ENCODE peak calls at places on chromosome 19, in four cellular contexts. Y is K562, L is stomach, P is H1. A is an unnamed sample.
A peak's percentile ranks its signal among the peaks of the same experiment; 100 is the strongest.

GRCh38 chr19:48925240-48925843 is 8.2 kb upstream of the DHDH start:
- DNase-seq in L (no peak), P (no peak), Y (no peak), A (no peak)

GRCh38 chr19:52297601-52298358 is 811 bp downstream of the ZNF480 start:
- DNase-seq in Y (no peak), P (no peak), L (no peak), A (no peak)

GRCh38 chr19:32570081-32570785 is 10.8 kb upstream of the PDCD5 start:
- DNase-seq in Y (peak; percentile 36), P (peak; percentile 64), L (peak; percentile 48), A (peak; percentile 61)

GRCh38 chr19:56504581-56504980 is 3.1 kb upstream of the ZNF471 start:
- DNase-seq in L (no peak), P (no peak), Y (no peak), A (no peak)

GRCh38 chr19:2016041-2016807 is 710 bp upstream of the BTBD2 start:
- DNase-seq in Y (peak; percentile 86), L (peak; percentile 69), P (no peak), A (peak; percentile 78)

GRCh38 chr19:58228584-58229254 is at the start of gene ZNF544:
- DNase-seq in P (peak; percentile 88), Y (peak; percentile 80), L (peak; percentile 72), A (peak; percentile 73)

GRCh38 chr19:32686847-32687450 is 4.7 kb upstream of the NUDT19 start:
- DNase-seq in P (no peak), Y (no peak), L (no peak), A (no peak)

GRCh38 chr19:1856698-1857603 is 6.4 kb downstream of the KLF16 start:
- DNase-seq in Y (peak; percentile 61), L (peak; percentile 92), P (peak; percentile 76), A (peak; percentile 78)

GRCh38 chr19:39518975-39519374 is 4.0 kb downstream of the SELENOV start:
- DNase-seq in Y (peak; percentile 71), P (no peak), L (no peak), A (no peak)

GRCh38 chr19:43501661-43502418 is 2.7 kb downstream of the PHLDB3 start:
- DNase-seq in P (peak; percentile 83), Y (peak; percentile 44), L (no peak), A (no peak)

GRCh38 chr19:54938906-54939305 is 8.4 kb downstream of the NLRP7 start:
- DNase-seq in Y (no peak), P (no peak), L (no peak), A (no peak)

GRCh38 chr19:18785179-18786124 is 5.7 kb downstream of the COMP start:
- DNase-seq in Y (peak; percentile 100), L (peak; percentile 82), P (peak; percentile 98), A (peak; percentile 70)

GRCh38 chr19:2056810-2057192 is 5.8 kb upstream of the MKNK2 start:
- DNase-seq in P (peak; percentile 44), Y (no peak), L (no peak), A (no peak)

GRCh38 chr19:37817180-37817911 is 38.0 kb upstream of the ZNF573 start:
- DNase-seq in P (peak; percentile 86), Y (peak; percentile 9), L (peak; percentile 33), A (peak; percentile 53)

GRCh38 chr19:1082165-1082927 is 12.8 kb downstream of the POLR2E start:
- DNase-seq in L (peak; percentile 96), Y (peak; percentile 95), P (peak; percentile 99), A (peak; percentile 91)

GRCh38 chr19:17266589-17266974 is 661 bp upstream of the BABAM1 start:
- DNase-seq in L (no peak), P (no peak), Y (no peak), A (no peak)

GRCh38 chr19:7698583-7698982 is 3.3 kb downstream of the FCER2 start:
- DNase-seq in L (no peak), P (no peak), Y (no peak), A (no peak)

GRCh38 chr19:18606281-18607221 is at the start of gene CRLF1:
- DNase-seq in P (no peak), Y (peak; percentile 74), L (no peak), A (no peak)

GRCh38 chr19:12698138-12698537 is 1.7 kb upstream of the FBXW9 start:
- DNase-seq in Y (no peak), P (no peak), L (no peak), A (no peak)

GRCh38 chr19:32342695-32343094 is 2.7 kb upstream of the ZNF507 start:
- DNase-seq in P (no peak), L (no peak), Y (no peak), A (no peak)

GRCh38 chr19:19562665-19563347 is 24.7 kb downstream of the CILP2 start:
- DNase-seq in Y (peak; percentile 38), L (no peak), P (peak; percentile 53), A (no peak)

GRCh38 chr19:12194827-12195500 is 32.1 kb downstream of the ZNF136 start:
- DNase-seq in Y (no peak), P (no peak), L (peak; percentile 90), A (peak; percentile 93)

GRCh38 chr19:10692673-10693264 is 8.5 kb upstream of the QTRT1 start:
- DNase-seq in L (no peak), P (no peak), Y (no peak), A (no peak)
- TF ChIP-seq POLR2AphosphoS5 in L (no peak), P (no peak), Y (no peak), A (no peak)

GRCh38 chr19:30227071-30227621 is 145.0 kb upstream of the ZNF536 start:
- DNase-seq in P (peak; percentile 56), Y (no peak), L (no peak), A (no peak)

GRCh38 chr19:30226464-30227070 is 145.6 kb upstream of the ZNF536 start:
- DNase-seq in P (peak; percentile 59), Y (no peak), L (no peak), A (no peak)

GRCh38 chr19:30228113-30228725 is 144.0 kb upstream of the ZNF536 start:
- DNase-seq in Y (no peak), L (no peak), P (peak; percentile 59), A (no peak)

GRCh38 chr19:30228726-30229523 is 143.3 kb upstream of the ZNF536 start:
- DNase-seq in P (peak; percentile 58), L (no peak), Y (no peak), A (no peak)

GRCh38 chr19:30227661-30228112 is 144.5 kb upstream of the ZNF536 start:
- DNase-seq in P (peak; percentile 87), L (peak; percentile 33), Y (peak; percentile 47), A (peak; percentile 66)
- H3K27me3 ChIP-seq in P (peaks cover 81% of the 10 kb centered on the region), L (peaks cover 82% of the 10 kb centered on the region), Y (peaks cover 28% of the 10 kb centered on the region), A (peaks cover 86% of the 10 kb centered on the region)

GRCh38 chr19:47713046-47714021 is at the start of gene EHD2:
- DNase-seq in P (peak; percentile 89), Y (peak; percentile 97), L (peak; percentile 59), A (peak; percentile 54)
- TF ChIP-seq POLR2AphosphoS5 in P (no peak), Y (no peak), L (peak; percentile 86), A (peak; percentile 77)

GRCh38 chr19:41994521-41994971 is 516 bp upstream of the ATP1A3 start:
- DNase-seq in Y (no peak), L (no peak), P (no peak), A (no peak)
- H3K27me3 ChIP-seq in Y (peaks cover 10% of the 10 kb centered on the region), L (peaks cover 88% of the 10 kb centered on the region), P (peaks cover 53% of the 10 kb centered on the region), A (peaks cover 91% of the 10 kb centered on the region)